ENCODE peak calls at places on chromosomes 11 and 22, in five cellular contexts. A is colonic mucosa, P is A549, X is GM06990, Y is kidney epithelial cell. M is an unnamed sample.

GRCh38 chr11:95363189-95363588 is 132.2 kb upstream of the SESN3 start:
- DNase-seq in A (no peak), Y (no peak), P (no peak), X (no peak), M (no peak)

GRCh38 chr22:29716814-29717213 is 3.0 kb upstream of the CABP7 start:
- DNase-seq in X (no peak), A (peak; percentile 41), P (peak; percentile 55), Y (peak; percentile 58), M (peak; percentile 10)

GRCh38 chr11:15146271-15147003 is 31.7 kb downstream of the INSC start:
- DNase-seq in X (no peak), A (no peak), P (no peak), Y (no peak), M (no peak)

GRCh38 chr22:31474743-31475142 is 14.9 kb downstream of the EIF4ENIF1 start:
- DNase-seq in A (no peak), X (no peak), P (no peak), Y (no peak), M (peak; percentile 85)

GRCh38 chr22:31818481-31819392 is 64.9 kb downstream of the DEPDC5 start:
- DNase-seq in Y (no peak), A (no peak), X (no peak), P (peak; percentile 12), M (no peak)

GRCh38 chr11:68411501-68411991 is 49.0 kb upstream of the PPP6R3 start:
- DNase-seq in A (peak; percentile 86), Y (no peak), P (no peak), X (no peak), M (no peak)

GRCh38 chr11:125569913-125570621 is 790 bp downstream of the EI24 start:
- DNase-seq in X (no peak), P (no peak), Y (no peak), A (no peak), M (no peak)

GRCh38 chr11:65468874-65469333 is 29.9 kb upstream of the MALAT1 start:
- DNase-seq in Y (no peak), A (peak; percentile 93), X (peak; percentile 71), P (peak; percentile 83), M (no peak)

GRCh38 chr22:50030315-50031188 is 18.0 kb upstream of the IL17REL start:
- DNase-seq in A (peak; percentile 71), P (peak; percentile 85), X (peak; percentile 86), Y (peak; percentile 4), M (no peak)

GRCh38 chr22:20083157-20083890 is 3.3 kb downstream of the DGCR8 start:
- DNase-seq in X (no peak), A (no peak), Y (no peak), P (no peak), M (no peak)

GRCh38 chr11:46120711-46121327 is 435 bp downstream of the PHF21A start:
- DNase-seq in P (no peak), A (peak; percentile 58), Y (peak; percentile 19), X (peak; percentile 62), M (no peak)

GRCh38 chr11:93849751-93850584 is 450 bp downstream of the VSTM5 start:
- DNase-seq in A (peak; percentile 79), Y (no peak), X (no peak), P (peak; percentile 11), M (no peak)

GRCh38 chr11:861105-861479 is 18.4 kb downstream of the TSPAN4 start:
- DNase-seq in A (no peak), P (no peak), Y (no peak), X (no peak), M (no peak)

GRCh38 chr11:94664336-94664735 is 97.2 kb downstream of the PIWIL4 start:
- DNase-seq in X (no peak), A (no peak), P (peak; percentile 5), Y (peak; percentile 31), M (no peak)

GRCh38 chr11:126318642-126319373 is 14.9 kb downstream of the DCPS start:
- DNase-seq in P (no peak), Y (no peak), X (no peak), A (no peak), M (peak; percentile 89)

DNA sequence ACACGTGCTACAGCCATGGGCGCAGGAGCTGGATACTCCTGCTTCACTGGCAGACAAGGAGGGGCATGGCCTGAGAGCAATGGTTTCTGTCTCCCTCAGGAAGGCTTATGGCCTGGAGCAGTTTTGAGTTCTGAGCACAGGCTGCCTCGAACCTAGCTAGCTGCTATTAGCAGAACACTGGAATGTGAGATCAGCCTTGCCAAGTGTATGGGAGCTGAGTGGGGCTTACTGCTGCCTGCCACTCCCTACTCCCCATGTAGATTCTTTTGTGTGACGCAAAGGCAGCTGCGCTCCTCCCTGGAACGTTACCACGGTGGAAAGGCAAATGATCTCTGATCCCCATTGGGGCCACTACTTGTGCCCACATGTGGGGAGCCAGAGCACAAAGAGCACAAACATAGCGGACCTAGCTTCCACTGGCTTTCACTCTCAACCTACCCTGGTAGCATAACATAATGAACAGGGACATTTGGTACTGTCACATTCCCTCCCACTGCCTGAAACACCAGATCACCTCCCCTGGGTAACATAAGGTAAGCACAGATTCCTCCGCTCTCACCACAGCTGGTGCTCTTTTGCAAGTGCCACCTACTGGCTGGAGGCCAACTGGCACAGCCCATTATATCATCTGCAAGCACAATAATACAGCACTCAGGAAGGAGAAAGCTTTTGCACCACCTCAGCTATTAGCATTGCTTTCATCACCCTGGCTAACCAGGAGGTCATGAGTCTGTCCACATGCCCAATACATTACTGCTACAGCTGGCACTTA is 84.6 kb upstream of the GUCY1A2 start:
- DNase-seq in X (no peak), A (no peak), Y (no peak), P (peak; percentile 1), M (no peak)
- TF ChIP-seq CTCF in X (peak; percentile 23), A (no peak), Y (no peak), P (no peak), M (no peak)

DNA sequence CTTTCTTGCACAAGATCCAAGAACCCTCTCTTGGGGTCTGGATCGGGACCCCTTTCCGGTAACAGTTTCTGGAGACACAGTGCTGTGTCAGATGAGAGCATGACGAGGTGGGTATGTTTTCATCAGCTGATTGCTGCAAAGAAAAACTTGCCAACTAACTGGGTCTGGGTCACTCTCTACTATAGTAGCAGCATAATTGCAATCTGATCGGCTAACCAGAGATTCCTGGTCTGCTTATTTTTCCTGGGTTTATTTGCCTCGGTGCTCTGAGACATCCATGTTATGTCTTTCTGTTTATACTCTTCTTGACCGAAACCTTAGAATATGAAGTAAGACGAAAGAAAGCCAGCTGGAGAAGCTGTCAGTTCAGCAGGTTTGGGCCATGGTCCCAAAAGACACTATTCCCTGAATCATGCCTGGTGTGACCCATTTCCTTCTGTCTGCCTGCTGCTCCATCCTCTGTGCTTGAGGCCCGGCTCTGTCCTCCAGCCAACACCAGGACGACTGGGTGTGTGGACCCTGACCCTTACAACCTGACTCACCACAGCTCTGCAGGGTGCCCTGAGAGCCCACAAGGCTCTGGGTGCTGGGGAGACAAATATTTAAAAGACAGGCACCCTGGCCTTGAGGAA is 24.1 kb upstream of the CLMP start:
- DNase-seq in A (no peak), Y (no peak), X (no peak), P (peak; percentile 68), M (no peak)
- H3K4me3 ChIP-seq in A (no peak overlapping the region), Y (no peak overlapping the region), X (no peak overlapping the region), P (no peak overlapping the region), M (no peak overlapping the region)

DNA sequence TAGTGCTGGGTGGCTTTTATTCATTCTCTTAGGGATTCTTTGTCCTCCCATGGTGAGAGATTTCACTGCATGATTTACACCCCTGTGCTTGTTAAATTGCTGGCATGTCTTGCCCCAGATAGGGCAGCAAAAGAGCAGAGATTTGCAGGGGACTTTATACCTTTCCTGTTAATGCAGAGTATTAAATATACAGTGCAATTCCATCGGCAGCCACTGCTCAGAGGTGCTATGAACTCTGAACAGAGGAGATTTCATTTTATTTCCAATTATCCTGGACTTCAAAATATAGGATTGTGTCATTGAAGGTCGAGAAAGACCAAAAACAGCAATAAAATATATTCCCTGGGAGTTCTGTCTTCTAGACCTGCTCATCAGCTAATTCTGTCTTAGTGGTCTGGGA is 263.4 kb upstream of the NCAM1 start:
- DNase-seq in Y (no peak), P (no peak), X (no peak), A (no peak), M (no peak)
- TF ChIP-seq CTCF in Y (no peak), P (no peak), X (no peak), A (no peak), M (no peak)

GRCh38 chr22:38984224-38984623 is 2.1 kb downstream of the APOBEC3B start:
- DNase-seq in Y (no peak), X (no peak), A (no peak), P (peak; percentile 26), M (no peak)
- H3K4me3 ChIP-seq in Y (no peak overlapping the region), X (no peak overlapping the region), A (no peak overlapping the region), P (no peak overlapping the region), M (no peak overlapping the region)

GRCh38 chr11:133360860-133361688 is 171.2 kb downstream of the OPCML start:
- DNase-seq in Y (no peak), X (peak; percentile 50), P (no peak), A (no peak), M (no peak)

GRCh38 chr11:133362156-133362555 is 170.1 kb downstream of the OPCML start:
- DNase-seq in X (no peak), A (no peak), P (no peak), Y (no peak), M (no peak)

GRCh38 chr11:133366088-133366487 is 166.2 kb downstream of the OPCML start:
- DNase-seq in X (no peak), P (no peak), A (no peak), Y (no peak), M (no peak)

GRCh38 chr11:133361689-133361994 is 170.7 kb downstream of the OPCML start:
- DNase-seq in Y (no peak), A (no peak), X (no peak), P (no peak), M (no peak)

GRCh38 chr11:133362921-133363320 is 169.4 kb downstream of the OPCML start:
- DNase-seq in P (no peak), A (no peak), X (no peak), Y (no peak), M (no peak)
- TF ChIP-seq CTCF in P (no peak), A (no peak), X (no peak), Y (no peak), M (no peak)

M was measured in AG09309.